ENCODE peak calls at places on chromosomes 2 and 18, in five cellular contexts. W, O, Q, R and S are unnamed samples.

GRCh38 chr2:181104512-181105121 is 124.2 kb downstream of the UBE2E3 start:
- DNase-seq in W (no peak), O (peak), Q (peak), R (peak), S (peak)

GRCh38 chr2:38947241-38948239 is 57.9 kb downstream of the ARHGEF33 start:
- DNase-seq in W (peak), O (peak), Q (peak), R (peak), S (peak)

GRCh38 chr2:76008001-76008702 is 297.4 kb upstream of the GCFC2 start:
- DNase-seq in W (no peak), O (peak), Q (peak), R (no peak), S (no peak)

GRCh38 chr2:173496746-173497145 is 142.1 kb downstream of the CDCA7 start:
- DNase-seq in W (no peak), O (no peak), Q (peak), R (no peak), S (no peak)

GRCh38 chr2:37243435-37243834 is 12.0 kb downstream of the NDUFAF7 start:
- DNase-seq in W (no peak), O (no peak), Q (no peak), R (no peak), S (no peak)

GRCh38 chr2:196233033-196233807 is 61.8 kb upstream of the STK17B start:
- DNase-seq in W (no peak), O (no peak), Q (peak), R (peak), S (peak)

GRCh38 chr2:10573709-10574108 is 116.1 kb downstream of the NOL10 start:
- DNase-seq in W (no peak), O (no peak), Q (no peak), R (no peak), S (no peak)

GRCh38 chr2:45905643-45905969 is 254.1 kb downstream of the PRKCE start:
- DNase-seq in W (no peak), O (no peak), Q (no peak), R (no peak), S (no peak)

GRCh38 chr18:35703043-35703688 is 121.6 kb downstream of the GALNT1 start:
- DNase-seq in W (no peak), O (no peak), Q (no peak), R (no peak), S (no peak)

GRCh38 chr2:197932374-197932773 is 128.0 kb downstream of the PLCL1 start:
- DNase-seq in W (no peak), O (no peak), Q (no peak), R (no peak), S (no peak)

GRCh38 chr2:114821055-114821454 is 378.6 kb downstream of the DPP10 start:
- DNase-seq in W (no peak), O (peak), Q (no peak), R (no peak), S (no peak)

GRCh38 chr2:43818761-43819160 is 19.9 kb downstream of the ABCG5 start:
- DNase-seq in W (peak), O (no peak), Q (peak), R (peak), S (peak)

GRCh38 chr2:240861547-240861946 is 7.1 kb upstream of the AGXT start:
- DNase-seq in W (no peak), O (no peak), Q (no peak), R (no peak), S (no peak)

GRCh38 chr2:161898633-161899032 is 175.4 kb downstream of the DPP4 start:
- DNase-seq in W (no peak), O (no peak), Q (no peak), R (no peak), S (no peak)

GRCh38 chr2:206804326-206804725 is 38.9 kb downstream of the FASTKD2 start:
- DNase-seq in W (no peak), O (peak), Q (no peak), R (no peak), S (no peak)

GRCh38 chr2:85326946-85327756 is 638 bp downstream of the TGOLN2 start:
- DNase-seq in W (peak), O (peak), Q (peak), R (peak), S (peak)

GRCh38 chr18:41745166-41746049 is 209.6 kb upstream of the PIK3C3 start:
- DNase-seq in W (peak), O (peak), Q (peak), R (peak), S (peak)

GRCh38 chr18:80197490-80197889 is 49.8 kb downstream of the PARD6G start:
- DNase-seq in W (no peak), O (no peak), Q (no peak), R (no peak), S (no peak)

GRCh38 chr2:46305767-46306166 is 8.6 kb downstream of the EPAS1 start:
- DNase-seq in W (no peak), O (no peak), Q (no peak), R (no peak), S (no peak)

GRCh38 chr2:232352511-232353091 is 25.9 kb upstream of the ALPP start:
- DNase-seq in W (no peak), O (no peak), Q (no peak), R (no peak), S (no peak)

GRCh38 chr2:146312899-146313298 is 1531.9 kb upstream of the ACVR2A start:
- DNase-seq in W (no peak), O (peak), Q (no peak), R (no peak), S (no peak)
- TF ChIP-seq CTCF in W (peak), O (peak), Q (no peak), R (peak), S (no peak)

GRCh38 chr2:27954771-27955384 is 64.3 kb downstream of the BABAM2 start:
- DNase-seq in W (no peak), O (no peak), Q (peak), R (peak), S (peak)
- TF ChIP-seq CTCF in W (peak), O (peak), Q (no peak), R (peak), S (no peak)

GRCh38 chr2:8303322-8303832 is 378.5 kb upstream of the ID2 start:
- DNase-seq in W (peak), O (no peak), Q (peak), R (no peak), S (no peak)
- TF ChIP-seq CTCF in W (no peak), O (no peak), Q (no peak), R (no peak), S (no peak)

GRCh38 chr2:101208830-101209229 is 43.9 kb upstream of the CNOT11 start:
- DNase-seq in W (no peak), O (no peak), Q (no peak), R (no peak), S (no peak)

GRCh38 chr2:101206080-101206479 is 46.6 kb upstream of the CNOT11 start:
- DNase-seq in W (no peak), O (no peak), Q (no peak), R (no peak), S (no peak)

GRCh38 chr2:101205521-101205998 is 47.1 kb upstream of the CNOT11 start:
- DNase-seq in W (peak), O (peak), Q (peak), R (peak), S (peak)

GRCh38 chr2:101200714-101201113 is 49.5 kb upstream of the TBC1D8 start:
- DNase-seq in W (no peak), O (no peak), Q (no peak), R (no peak), S (peak)

GRCh38 chr2:101204400-101205095 is 48.1 kb upstream of the CNOT11 start:
- DNase-seq in W (no peak), O (no peak), Q (no peak), R (no peak), S (no peak)
- TF ChIP-seq CTCF in W (no peak), O (no peak), Q (no peak), R (no peak), S (no peak)

DNA sequence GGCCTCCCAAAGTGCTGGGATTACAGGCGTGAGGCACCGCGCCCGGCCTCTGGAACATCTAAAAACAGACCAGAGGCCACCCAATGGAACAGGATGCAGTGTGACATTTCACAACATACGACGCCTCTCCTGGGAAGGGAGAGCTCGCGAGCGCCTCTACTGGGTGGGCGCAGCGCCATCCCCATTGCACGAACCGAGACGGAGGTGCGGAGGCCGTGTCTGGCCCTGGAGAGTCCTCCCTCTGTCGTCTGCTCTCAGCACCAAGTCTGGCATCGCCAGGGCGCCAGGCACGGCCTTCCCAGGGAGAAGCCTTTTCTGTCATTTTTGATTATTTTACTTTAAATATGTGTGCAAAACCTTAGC is 9.4 kb upstream of the GBX2 start:
- DNase-seq in W (no peak), O (peak), Q (peak), R (peak), S (no peak)
- TF ChIP-seq CTCF in W (no peak), O (peak), Q (no peak), R (peak), S (no peak)

DNA sequence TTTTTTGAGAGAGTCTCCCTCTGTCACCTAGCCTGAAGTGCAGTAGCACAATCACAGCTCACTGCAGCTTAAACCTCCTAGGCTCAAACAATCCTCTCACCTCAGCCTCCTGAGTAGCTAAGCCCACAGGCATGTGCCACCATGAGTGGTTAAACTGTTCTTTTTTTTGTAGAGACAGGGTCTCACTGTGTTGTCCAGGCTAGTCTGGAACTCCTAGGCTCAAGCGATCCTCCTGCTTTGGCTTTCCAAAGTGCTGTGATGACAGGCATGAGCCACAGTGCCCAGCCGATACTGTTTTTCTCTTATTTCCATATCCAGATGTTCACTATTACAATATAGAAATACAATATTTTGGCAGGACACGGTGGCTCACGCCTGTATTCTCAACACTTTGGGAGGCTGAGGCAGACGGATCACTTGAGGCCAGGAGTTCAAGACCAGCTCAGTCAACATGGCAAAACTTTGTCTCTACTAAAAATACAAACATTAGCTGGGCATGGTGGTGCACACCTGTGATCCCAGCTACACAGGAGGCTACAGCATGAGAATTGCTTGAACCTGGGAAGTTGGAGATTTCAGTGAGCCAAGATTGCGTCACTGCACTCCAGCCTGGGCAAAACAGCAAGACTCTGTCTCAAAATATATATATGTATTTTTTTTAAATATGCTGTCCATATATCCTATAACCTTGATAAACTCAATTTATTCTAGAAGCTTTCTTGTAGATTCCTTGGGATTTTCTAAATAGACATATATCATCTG is 24.7 kb downstream of the WDR33 start:
- DNase-seq in W (no peak), O (no peak), Q (no peak), R (no peak), S (no peak)
- TF ChIP-seq CTCF in W (no peak), O (no peak), Q (no peak), R (no peak), S (no peak)

GRCh38 chr2:53035153-53035552 is 732.5 kb upstream of the CHAC2 start:
- DNase-seq in W (no peak), O (no peak), Q (no peak), R (no peak), S (no peak)

GRCh38 chr2:53036196-53036595 is 731.4 kb upstream of the CHAC2 start:
- DNase-seq in W (no peak), O (no peak), Q (no peak), R (no peak), S (no peak)

DNA sequence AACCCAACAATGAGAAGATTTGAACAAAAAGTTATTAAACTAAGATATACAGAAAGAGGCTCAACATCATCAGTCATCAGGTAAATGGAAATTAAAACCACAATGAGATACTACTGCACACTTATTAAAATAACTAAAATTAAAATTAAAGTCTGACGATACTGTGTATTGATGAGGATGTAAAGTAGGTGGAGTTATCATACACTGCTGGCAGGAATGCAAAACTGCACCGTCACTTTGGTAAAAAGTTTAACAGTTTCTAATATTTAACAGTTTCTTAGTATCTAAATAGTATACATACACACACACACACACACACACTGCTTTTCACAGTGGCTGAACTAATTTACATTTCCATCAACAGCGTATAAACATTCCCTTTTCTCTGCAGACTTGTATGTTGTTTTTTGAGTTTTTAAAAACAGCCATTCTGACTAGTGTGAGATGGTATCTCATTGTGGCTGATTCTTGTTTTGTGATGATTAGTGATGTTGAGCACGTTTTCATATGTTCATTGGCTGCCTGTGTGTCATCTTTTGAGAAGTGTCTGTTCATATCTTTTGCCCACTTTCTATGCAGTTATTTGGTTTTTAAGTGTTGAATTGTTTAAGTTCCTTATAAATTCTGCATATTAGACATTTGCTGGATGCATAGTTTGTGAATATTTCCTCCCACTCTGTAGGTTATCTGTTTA is 726.9 kb upstream of the CHAC2 start:
- DNase-seq in W (no peak), O (peak), Q (no peak), R (no peak), S (no peak)
- TF ChIP-seq CTCF in W (no peak), O (peak), Q (no peak), R (no peak), S (no peak)

DNA sequence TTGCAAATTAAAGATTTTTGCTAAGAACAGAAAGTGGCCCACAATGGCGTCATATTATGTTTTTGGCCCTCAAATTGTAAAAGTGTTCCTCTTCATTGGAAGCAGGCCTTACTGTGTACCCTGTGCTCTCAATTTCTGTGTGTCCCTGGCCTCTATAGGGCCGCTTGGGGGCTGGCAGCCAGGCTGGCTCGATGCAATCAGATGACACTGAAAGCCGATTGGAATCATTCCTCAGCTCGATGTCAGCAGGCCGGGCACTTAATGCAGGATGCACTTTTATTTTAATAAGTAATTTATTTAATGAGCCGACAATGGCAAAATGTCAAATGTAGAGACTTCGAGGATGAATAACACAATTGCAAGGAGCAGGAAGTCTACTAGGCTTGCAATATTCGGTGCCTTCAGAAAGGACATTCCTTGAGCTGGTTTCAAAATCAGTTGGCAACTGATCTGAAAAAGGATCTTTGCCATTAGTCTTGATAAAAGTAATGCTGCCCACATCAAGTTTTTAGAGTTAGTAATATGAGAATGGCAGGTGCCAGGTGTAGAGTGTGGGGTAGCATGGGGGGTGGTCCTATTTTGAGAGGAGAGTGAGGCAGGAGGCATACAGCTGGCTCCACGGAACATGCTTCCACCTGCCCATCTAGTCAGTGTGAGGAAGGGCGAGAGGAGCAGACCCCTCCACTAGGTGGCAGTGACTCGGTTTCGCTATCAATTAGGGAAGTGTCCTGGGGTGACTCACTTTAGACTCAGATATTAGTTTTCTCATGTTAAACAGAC is 80.7 kb downstream of the NABP1 start:
- DNase-seq in W (peak), O (peak), Q (peak), R (peak), S (peak)
- TF ChIP-seq CTCF in W (peak), O (peak), Q (no peak), R (peak), S (peak)

DNA sequence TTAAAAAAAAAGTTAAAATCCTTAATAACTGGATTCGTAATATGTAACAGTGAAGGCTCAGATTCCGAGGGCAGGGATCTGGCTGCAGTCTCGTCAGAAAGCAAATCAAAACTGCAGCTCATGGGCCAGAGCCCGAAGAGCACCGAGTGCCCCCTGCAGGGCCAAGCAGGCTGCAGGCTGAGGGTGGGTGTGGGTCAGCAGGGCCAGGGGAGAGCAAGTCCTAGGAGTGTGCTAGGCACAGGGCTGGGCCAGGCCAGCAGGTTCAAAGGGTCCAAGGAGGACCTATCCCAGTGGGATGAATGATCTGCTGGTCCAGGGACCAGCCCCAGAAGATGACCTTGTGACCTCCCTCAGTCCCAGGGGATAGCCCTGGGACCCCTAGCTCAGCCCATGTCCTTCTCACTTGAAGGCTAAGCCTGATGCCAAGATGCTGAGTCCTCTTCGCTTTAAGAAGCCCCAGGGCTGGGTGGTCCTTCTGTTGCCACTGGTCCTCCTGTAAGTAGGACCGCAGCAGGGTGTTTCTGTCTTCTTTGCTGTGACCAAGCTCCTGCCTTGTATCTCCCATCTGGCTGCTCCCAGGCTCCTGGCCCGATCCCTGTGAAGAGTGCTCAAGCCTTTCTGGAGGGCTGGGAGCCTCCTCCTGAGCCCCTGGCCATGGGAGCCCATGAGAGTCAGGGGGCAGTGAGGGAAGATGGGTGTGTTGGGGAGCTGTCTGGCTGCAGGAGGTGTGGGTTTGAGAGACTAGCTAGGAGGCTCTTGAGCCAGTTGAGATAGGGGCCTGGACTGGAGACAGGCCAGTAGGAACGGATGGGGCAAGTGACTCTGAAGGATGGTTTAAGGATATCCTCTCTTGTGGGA is 150.7 kb downstream of the DYSF start:
- DNase-seq in W (no peak), O (no peak), Q (no peak), R (no peak), S (no peak)
- TF ChIP-seq CTCF in W (no peak), O (no peak), Q (no peak), R (no peak), S (no peak)

GRCh38 chr2:25373269-25373981 is 31.7 kb upstream of the DNMT3A start:
- DNase-seq in W (peak), O (no peak), Q (peak), R (no peak), S (peak)
- TF ChIP-seq CTCF in W (peak), O (no peak), Q (no peak), R (no peak), S (no peak)